ENCODE peak calls at places on chromosomes 3 and 15, in seven cellular contexts. B is tibial artery, W is osteoblast, D is kidney, T is IMR-90, I is PC-3, L is lower lobe of right lung. H is an unnamed sample.
A peak's percentile ranks its signal among the peaks of the same experiment; 100 is the strongest.

GRCh38 chr3:129001101-129001816 is at the start of gene EFCC1:
- DNase-seq in B (no peak), W (peak; percentile 81), D (peak; percentile 88), T (no peak), I (no peak), L (peak; percentile 71), H (no peak)

GRCh38 chr15:78203346-78204225 is 30.8 kb downstream of the ACSBG1 start:
- DNase-seq in B (no peak), W (peak; percentile 66), D (no peak), T (no peak), I (no peak), L (no peak), H (no peak)

GRCh38 chr3:132071043-132071442 is 36.2 kb upstream of the CPNE4 start:
- DNase-seq in B (no peak), W (no peak), D (no peak), T (no peak), I (no peak), L (peak; percentile 25), H (no peak)

GRCh38 chr15:90845201-90845949 is 23.0 kb upstream of the FURIN start:
- DNase-seq in B (no peak), W (peak; percentile 93), D (no peak), T (peak; percentile 97), I (peak; percentile 86), L (no peak), H (no peak)

GRCh38 chr3:38009807-38010591 is 19.4 kb downstream of the VILL start:
- DNase-seq in B (peak; percentile 62), W (peak; percentile 66), D (peak; percentile 73), T (no peak), I (no peak), L (peak; percentile 41), H (peak; percentile 41)

GRCh38 chr15:96867992-96868391 is 537.5 kb downstream of the NR2F2 start:
- DNase-seq in B (no peak), W (no peak), D (no peak), T (no peak), I (no peak), L (no peak), H (no peak)

GRCh38 chr3:105399611-105400010 is 32.9 kb downstream of the ALCAM start:
- DNase-seq in B (no peak), W (peak; percentile 32), D (no peak), T (no peak), I (no peak), L (no peak), H (no peak)

GRCh38 chr3:69511361-69511760 is 125.5 kb upstream of the FRMD4B start:
- DNase-seq in B (no peak), W (no peak), D (no peak), T (no peak), I (no peak), L (no peak), H (no peak)

GRCh38 chr15:54374184-54374947 is 396.1 kb downstream of the UNC13C start:
- DNase-seq in B (no peak), W (no peak), D (peak; percentile 58), T (no peak), I (no peak), L (no peak), H (peak; percentile 47)

GRCh38 chr15:77610731-77611130 is 22.0 kb downstream of the LINGO1 start:
- DNase-seq in B (peak; percentile 77), W (no peak), D (no peak), T (no peak), I (no peak), L (no peak), H (no peak)

GRCh38 chr3:187700249-187700648 is 2.1 kb downstream of the RTP2 start:
- DNase-seq in B (no peak), W (no peak), D (no peak), T (no peak), I (no peak), L (no peak), H (no peak)

GRCh38 chr3:159001711-159002110 is 199.9 kb downstream of the MFSD1 start:
- DNase-seq in B (no peak), W (no peak), D (no peak), T (no peak), I (peak; percentile 24), L (no peak), H (no peak)
- H3K4me3 ChIP-seq in B (no peak overlapping the region), W (no peak overlapping the region), D (no peak overlapping the region), T (no peak overlapping the region), I (no peak overlapping the region), L (no peak overlapping the region), H (no peak overlapping the region)

GRCh38 chr3:50264389-50264963 is 4.5 kb upstream of the SEMA3B start:
- DNase-seq in B (peak; percentile 93), W (peak; percentile 99), D (peak; percentile 97), T (peak; percentile 93), I (peak; percentile 74), L (peak; percentile 86), H (no peak)
- H3K4me1 ChIP-seq in B (peaks cover 8% of the 10 kb centered on the region), W (peaks cover 48% of the 10 kb centered on the region), D (peaks cover 28% of the 10 kb centered on the region), T (peaks cover 64% of the 10 kb centered on the region), I (peaks cover 46% of the 10 kb centered on the region), L (peaks cover 69% of the 10 kb centered on the region), H (no peaks in the 10 kb centered on the region)

GRCh38 chr3:170056710-170057454 is 19.1 kb downstream of the GPR160 start:
- DNase-seq in B (no peak), W (no peak), D (no peak), T (no peak), I (no peak), L (no peak), H (no peak)

GRCh38 chr3:170055209-170055608 is 17.4 kb downstream of the GPR160 start:
- DNase-seq in B (no peak), W (peak; percentile 81), D (no peak), T (peak; percentile 51), I (peak; percentile 60), L (no peak), H (no peak)

GRCh38 chr3:170057550-170057949 is 19.8 kb downstream of the GPR160 start:
- DNase-seq in B (no peak), W (no peak), D (no peak), T (no peak), I (no peak), L (no peak), H (no peak)

GRCh38 chr3:170052398-170052797 is 14.6 kb downstream of the GPR160 start:
- DNase-seq in B (no peak), W (no peak), D (no peak), T (no peak), I (no peak), L (no peak), H (no peak)

DNA sequence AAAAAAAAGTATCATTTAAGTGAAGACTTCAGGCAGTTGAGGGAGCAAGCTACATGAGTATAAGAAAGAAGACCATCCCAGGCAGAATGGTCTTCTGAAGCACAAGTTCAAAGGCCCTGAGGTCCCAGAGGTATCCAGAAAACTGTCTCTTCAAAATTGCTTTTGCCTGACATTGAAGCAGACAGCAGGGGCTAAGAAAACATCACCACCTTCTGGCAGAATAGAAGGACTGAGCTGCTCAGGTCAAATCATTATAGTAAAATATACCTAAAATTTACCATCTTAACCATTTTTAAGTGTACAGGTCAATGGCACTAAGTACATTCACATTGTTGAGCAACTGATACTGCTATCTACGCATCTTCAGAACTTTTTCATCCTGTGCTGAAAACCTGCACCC is 16.4 kb downstream of the GPR160 start:
- DNase-seq in B (no peak), W (no peak), D (no peak), T (no peak), I (peak; percentile 46), L (no peak), H (no peak)
- TF ChIP-seq CTCF in B (no peak), W (peak; percentile 22), D (no peak), T (peak; percentile 27), I (peak; percentile 65), L (peak; percentile 16), H (peak; percentile 32)

DNA sequence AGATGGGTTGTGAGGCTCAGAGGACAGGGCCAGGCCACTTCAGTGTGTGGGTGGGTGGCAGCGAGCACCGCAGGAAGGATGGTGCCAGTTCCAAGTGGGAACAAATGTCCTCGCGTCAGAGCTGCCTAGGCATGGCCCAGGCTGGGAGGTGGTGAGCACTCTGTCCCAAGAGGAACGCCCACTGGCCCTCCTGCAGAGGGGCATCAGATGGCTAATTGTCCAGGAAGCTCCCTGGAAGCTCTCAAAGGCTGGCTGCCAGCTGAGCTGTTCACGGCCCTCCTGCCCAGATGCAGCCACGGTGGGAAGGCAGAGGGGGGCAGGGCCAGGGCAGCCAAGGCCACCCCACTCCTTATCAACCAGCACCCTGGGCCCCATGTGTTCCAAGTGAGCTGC is 55.2 kb downstream of the IQSEC1 start:
- DNase-seq in B (peak; percentile 78), W (peak; percentile 87), D (peak; percentile 63), T (no peak), I (no peak), L (peak; percentile 59), H (no peak)
- H3K4me3 ChIP-seq in B (no peak overlapping the region), W (peak overlapping the region; percentile 30), D (no peak overlapping the region), T (no peak overlapping the region), I (no peak overlapping the region), L (no peak overlapping the region), H (no peak overlapping the region)

DNA sequence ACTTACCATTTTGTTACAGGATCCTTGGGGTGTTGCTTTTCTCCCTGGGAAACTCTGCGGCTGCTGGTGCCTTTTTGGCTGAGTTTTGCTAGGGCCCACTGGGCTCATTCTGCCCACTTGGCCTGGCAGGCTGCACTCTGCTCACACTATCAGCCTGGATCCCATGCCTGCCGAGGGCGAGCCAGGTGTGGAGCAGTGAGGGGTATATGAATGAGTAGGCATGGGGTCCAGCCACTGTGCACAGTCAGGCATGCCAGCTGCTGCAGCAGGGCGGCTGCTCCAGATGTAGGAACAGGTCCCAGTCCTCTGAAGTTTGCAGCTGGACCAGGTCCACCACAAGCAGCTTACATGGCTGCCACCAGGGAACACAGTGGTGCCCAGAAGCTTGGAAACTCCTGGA is 136.4 kb upstream of the CNTN3 start:
- DNase-seq in B (no peak), W (no peak), D (peak; percentile 56), T (no peak), I (no peak), L (no peak), H (no peak)
- H3K4me1 ChIP-seq in B (no peaks in the 10 kb centered on the region), W (no peaks in the 10 kb centered on the region), D (no peaks in the 10 kb centered on the region), T (no peaks in the 10 kb centered on the region), I (no peaks in the 10 kb centered on the region), L (no peaks in the 10 kb centered on the region), H (no peaks in the 10 kb centered on the region)

H was measured in right lobe of liver.